ENCODE peak calls at places on chromosomes 16 and 17, in five cellular contexts. R, E, O, X and T are unnamed samples.

GRCh38 chr16:46757339-46758050 is 9.4 kb upstream of the MYLK3 start:
- DNase-seq in E (no peak), X (peak), R (no peak), O (no peak), T (no peak)

GRCh38 chr17:77829871-77830799 is 128.4 kb upstream of the TNRC6C start:
- DNase-seq in X (no peak), O (no peak), E (peak), R (no peak), T (no peak)

GRCh38 chr17:77736207-77736600 is 222.3 kb upstream of the TNRC6C start:
- DNase-seq in R (no peak), E (peak), X (peak), O (no peak), T (no peak)

GRCh38 chr17:44112284-44113280 is 10.9 kb downstream of the HDAC5 start:
- DNase-seq in E (no peak), O (peak), R (no peak), X (peak), T (no peak)

GRCh38 chr16:56372938-56373337 is 52.4 kb downstream of the AMFR start:
- DNase-seq in E (no peak), O (no peak), R (no peak), X (no peak), T (no peak)

GRCh38 chr16:10969615-10970014 is 25.3 kb downstream of the CLEC16A start:
- DNase-seq in X (no peak), E (no peak), O (no peak), R (no peak), T (no peak)

GRCh38 chr17:62703269-62703775 is 75.9 kb downstream of the MRC2 start:
- DNase-seq in O (peak), X (no peak), R (no peak), E (peak), T (no peak)

GRCh38 chr17:80141463-80142165 is 5.3 kb downstream of the EIF4A3 start:
- DNase-seq in O (no peak), R (no peak), E (no peak), X (no peak), T (no peak)

GRCh38 chr16:79128706-79129105 is 471.8 kb downstream of the MAF start:
- DNase-seq in X (no peak), O (no peak), R (no peak), E (no peak), T (no peak)

GRCh38 chr17:42929497-42929844 is 28.9 kb downstream of the G6PC1 start:
- DNase-seq in X (no peak), O (no peak), E (no peak), R (no peak), T (no peak)

GRCh38 chr17:62933986-62934385 is 32.0 kb upstream of the TANC2 start:
- DNase-seq in X (peak), O (no peak), E (peak), R (no peak), T (no peak)

GRCh38 chr17:57253307-57254065 is 2.8 kb upstream of the MSI2 start:
- DNase-seq in R (no peak), O (no peak), X (no peak), E (no peak), T (no peak)

GRCh38 chr16:4664538-4665418 is 28.6 kb upstream of the NUDT16L1 start:
- DNase-seq in E (no peak), X (no peak), O (no peak), R (peak), T (peak)

DNA sequence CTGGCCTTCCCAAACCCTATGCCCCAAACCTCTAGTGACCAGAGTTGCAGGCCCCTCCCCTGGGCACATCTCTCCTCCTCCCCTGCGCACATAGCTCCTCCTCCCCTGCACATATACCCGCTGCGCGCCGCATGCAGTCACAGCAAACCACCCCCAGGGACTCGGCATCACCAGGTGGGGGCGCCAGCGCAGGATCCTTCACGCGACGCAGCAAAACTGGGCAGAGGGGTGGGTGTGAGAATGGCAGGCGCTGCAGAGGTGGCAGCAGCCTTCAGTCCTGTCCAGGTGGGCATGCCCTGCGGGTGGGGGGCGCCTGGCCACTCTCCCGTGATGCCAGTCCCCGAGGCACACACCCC is 5.6 kb downstream of the CORO6 start:
- DNase-seq in X (peak), O (peak), E (peak), R (peak), T (peak)
- H3K4me3 ChIP-seq in X (no peak), O (no peak), E (no peak), R (peak), T (peak)

GRCh38 chr17:76141212-76142043 is at the start of gene FOXJ1:
- DNase-seq in O (peak), E (peak), X (peak), R (peak), T (peak)
- H3K4me3 ChIP-seq in O (peak), E (peak), X (peak), R (peak), T (peak)

GRCh38 chr17:60318830-60319229 is 73.1 kb downstream of the USP32 start:
- DNase-seq in R (no peak), E (no peak), X (no peak), O (no peak), T (no peak)

GRCh38 chr17:60323754-60324153 is 68.2 kb downstream of the USP32 start:
- DNase-seq in O (no peak), X (no peak), R (no peak), E (no peak), T (no peak)

GRCh38 chr17:60325730-60326524 is 66.0 kb downstream of the USP32 start:
- DNase-seq in O (no peak), X (no peak), E (no peak), R (no peak), T (no peak)

GRCh38 chr17:60321336-60322055 is 70.4 kb downstream of the USP32 start:
- DNase-seq in E (peak), O (no peak), R (no peak), X (no peak), T (no peak)

DNA sequence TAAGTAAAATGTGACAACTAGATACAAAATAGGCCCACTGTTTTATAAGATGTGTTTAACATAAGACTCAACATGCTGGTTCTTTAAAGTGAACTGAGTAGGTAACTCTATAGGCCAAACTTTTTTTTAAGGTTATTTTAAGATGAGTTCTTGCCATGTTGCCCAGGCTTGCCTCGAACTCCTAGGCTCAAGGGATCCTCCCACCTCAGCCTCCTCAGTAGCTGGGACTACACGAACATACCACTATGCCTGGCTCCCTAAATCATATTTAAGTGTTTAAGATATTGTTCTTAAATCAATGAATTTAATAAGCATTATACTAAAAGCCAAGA is 69.9 kb downstream of the USP32 start:
- DNase-seq in X (no peak), O (no peak), R (no peak), E (no peak), T (no peak)
- H3K4me3 ChIP-seq in X (no peak), O (no peak), R (no peak), E (no peak), T (no peak)

GRCh38 chr17:6574689-6575595 is 18.6 kb upstream of the PITPNM3 start:
- DNase-seq in X (peak), R (no peak), O (no peak), E (peak), T (no peak)
- H3K4me3 ChIP-seq in X (no peak), R (no peak), O (no peak), E (peak), T (no peak)

GRCh38 chr17:76474238-76474637 is 6.8 kb downstream of the AANAT start:
- DNase-seq in X (no peak), E (no peak), O (peak), R (no peak), T (no peak)

GRCh38 chr17:76471498-76472257 is 4.3 kb downstream of the AANAT start:
- DNase-seq in X (no peak), E (no peak), R (no peak), O (no peak), T (no peak)

GRCh38 chr17:76473541-76473985 is 6.2 kb downstream of the AANAT start:
- DNase-seq in O (peak), E (peak), X (peak), R (no peak), T (no peak)

GRCh38 chr17:76472726-76473125 is 5.3 kb downstream of the AANAT start:
- DNase-seq in X (no peak), O (no peak), E (no peak), R (no peak), T (no peak)

DNA sequence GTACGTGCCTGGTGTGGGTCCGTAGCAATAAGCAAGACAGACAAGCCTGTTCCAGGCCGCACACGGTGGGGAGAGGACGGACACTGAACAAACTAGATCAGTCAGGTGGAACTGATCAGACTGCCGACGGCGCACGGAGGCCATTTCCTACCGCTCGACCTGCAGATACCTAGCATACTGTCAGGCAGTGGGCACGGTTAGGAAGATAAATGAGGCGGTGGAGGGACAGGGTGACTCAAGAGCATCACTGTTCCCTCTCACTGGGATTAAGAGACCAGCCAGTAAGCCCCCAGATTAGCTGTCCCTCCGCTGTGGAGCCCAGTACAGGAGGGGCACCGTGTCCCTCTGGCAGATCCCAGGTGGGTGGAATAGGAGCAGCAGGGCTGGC is 4.8 kb downstream of the AANAT start:
- DNase-seq in E (no peak), R (no peak), X (no peak), O (no peak), T (no peak)
- H3K4me3 ChIP-seq in E (no peak), R (no peak), X (no peak), O (no peak), T (no peak)

GRCh38 chr17:81833921-81834830 is 674 bp downstream of the PPP1R27 start:
- DNase-seq in O (peak), R (no peak), E (no peak), X (no peak), T (no peak)
- H3K4me3 ChIP-seq in O (peak), R (peak), E (peak), X (peak), T (peak)